ENCODE peak calls at places on chromosomes 12 and 14, in nine cellular contexts. One of them, this sample, is unnamed.

GRCh38 chr12:12017135-12017581 is 53.6 kb upstream of the BCL2L14 start:
- DNase-seq in ovary: no peak
- DNase-seq in fibroblast of lung: no peak
- DNase-seq in cardiac fibroblast: no peak
- DNase-seq in MM.1S: no peak
- DNase-seq in HFFc6: no peak
- DNase-seq in psoas muscle: no peak
- DNase-seq in uterus: no peak
- DNase-seq in A673: no peak
- DNase-seq in this sample: no peak

GRCh38 chr12:55715833-55716581 is at the start of gene BLOC1S1:
- DNase-seq in ovary: peak; percentile 97
- DNase-seq in fibroblast of lung: peak; percentile 96
- DNase-seq in cardiac fibroblast: peak; percentile 91
- DNase-seq in MM.1S: peak; percentile 95
- DNase-seq in HFFc6: peak; percentile 83
- DNase-seq in psoas muscle: peak; percentile 97
- DNase-seq in uterus: peak; percentile 93
- DNase-seq in A673: peak; percentile 97
- DNase-seq in this sample: peak; percentile 96

GRCh38 chr12:48817957-48818830 is at the start of gene CACNB3:
- DNase-seq in ovary: peak; percentile 87
- DNase-seq in fibroblast of lung: peak; percentile 29
- DNase-seq in cardiac fibroblast: peak; percentile 43
- DNase-seq in MM.1S: peak; percentile 57
- DNase-seq in HFFc6: peak; percentile 23
- DNase-seq in psoas muscle: peak; percentile 81
- DNase-seq in uterus: peak; percentile 84
- DNase-seq in A673: peak; percentile 78
- DNase-seq in this sample: peak; percentile 86

GRCh38 chr14:31505411-31505810 is 17.6 kb upstream of the GPR33 start:
- DNase-seq in ovary: no peak
- DNase-seq in fibroblast of lung: peak; percentile 37
- DNase-seq in cardiac fibroblast: peak; percentile 68
- DNase-seq in MM.1S: no peak
- DNase-seq in HFFc6: peak; percentile 52
- DNase-seq in psoas muscle: no peak
- DNase-seq in uterus: no peak
- DNase-seq in A673: no peak
- DNase-seq in this sample: no peak

GRCh38 chr12:5969974-5970690 is 25.1 kb upstream of the ANO2 start:
- DNase-seq in ovary: no peak
- DNase-seq in fibroblast of lung: no peak
- DNase-seq in cardiac fibroblast: no peak
- DNase-seq in MM.1S: no peak
- DNase-seq in HFFc6: peak; percentile 14
- DNase-seq in psoas muscle: no peak
- DNase-seq in uterus: no peak
- DNase-seq in A673: peak; percentile 8
- DNase-seq in this sample: no peak

GRCh38 chr12:49979061-49979586 is 6.4 kb downstream of the AQP6 start:
- DNase-seq in ovary: no peak
- DNase-seq in fibroblast of lung: no peak
- DNase-seq in cardiac fibroblast: no peak
- DNase-seq in MM.1S: no peak
- DNase-seq in HFFc6: no peak
- DNase-seq in psoas muscle: peak; percentile 33
- DNase-seq in uterus: no peak
- DNase-seq in A673: no peak
- DNase-seq in this sample: no peak

GRCh38 chr12:58504539-58504938 is 415.8 kb downstream of the LRIG3 start:
- DNase-seq in ovary: no peak
- DNase-seq in fibroblast of lung: peak; percentile 42
- DNase-seq in cardiac fibroblast: peak; percentile 46
- DNase-seq in MM.1S: no peak
- DNase-seq in HFFc6: peak; percentile 47
- DNase-seq in psoas muscle: no peak
- DNase-seq in uterus: no peak
- DNase-seq in A673: no peak
- DNase-seq in this sample: no peak

GRCh38 chr12:62256408-62257079 is 3.7 kb upstream of the USP15 start:
- DNase-seq in ovary: no peak
- DNase-seq in fibroblast of lung: no peak
- DNase-seq in cardiac fibroblast: peak; percentile 34
- DNase-seq in MM.1S: no peak
- DNase-seq in HFFc6: no peak
- DNase-seq in psoas muscle: no peak
- DNase-seq in uterus: no peak
- DNase-seq in A673: peak; percentile 16
- DNase-seq in this sample: no peak

GRCh38 chr14:103871596-103872480 is 24.5 kb upstream of the PPP1R13B start:
- DNase-seq in ovary: peak; percentile 58
- DNase-seq in fibroblast of lung: no peak
- DNase-seq in cardiac fibroblast: no peak
- DNase-seq in MM.1S: peak; percentile 40
- DNase-seq in HFFc6: no peak
- DNase-seq in psoas muscle: peak; percentile 78
- DNase-seq in uterus: no peak
- DNase-seq in A673: no peak
- DNase-seq in this sample: peak; percentile 96

GRCh38 chr12:87922721-87923120 is 106.5 kb downstream of the C12orf50 start:
- DNase-seq in ovary: no peak
- DNase-seq in fibroblast of lung: peak; percentile 9
- DNase-seq in cardiac fibroblast: no peak
- DNase-seq in MM.1S: no peak
- DNase-seq in HFFc6: no peak
- DNase-seq in psoas muscle: no peak
- DNase-seq in uterus: no peak
- DNase-seq in A673: no peak
- DNase-seq in this sample: no peak

GRCh38 chr14:31270196-31270772 is 62.7 kb upstream of the HECTD1 start:
- DNase-seq in ovary: no peak
- DNase-seq in fibroblast of lung: no peak
- DNase-seq in cardiac fibroblast: peak; percentile 61
- DNase-seq in MM.1S: peak; percentile 10
- DNase-seq in HFFc6: no peak
- DNase-seq in psoas muscle: no peak
- DNase-seq in uterus: no peak
- DNase-seq in A673: peak; percentile 25
- DNase-seq in this sample: no peak

GRCh38 chr12:72632286-72632685 is 360.1 kb downstream of the TRHDE start:
- DNase-seq in ovary: no peak
- DNase-seq in fibroblast of lung: peak; percentile 33
- DNase-seq in cardiac fibroblast: no peak
- DNase-seq in MM.1S: no peak
- DNase-seq in HFFc6: no peak
- DNase-seq in psoas muscle: no peak
- DNase-seq in uterus: no peak
- DNase-seq in A673: no peak
- DNase-seq in this sample: no peak

DNA sequence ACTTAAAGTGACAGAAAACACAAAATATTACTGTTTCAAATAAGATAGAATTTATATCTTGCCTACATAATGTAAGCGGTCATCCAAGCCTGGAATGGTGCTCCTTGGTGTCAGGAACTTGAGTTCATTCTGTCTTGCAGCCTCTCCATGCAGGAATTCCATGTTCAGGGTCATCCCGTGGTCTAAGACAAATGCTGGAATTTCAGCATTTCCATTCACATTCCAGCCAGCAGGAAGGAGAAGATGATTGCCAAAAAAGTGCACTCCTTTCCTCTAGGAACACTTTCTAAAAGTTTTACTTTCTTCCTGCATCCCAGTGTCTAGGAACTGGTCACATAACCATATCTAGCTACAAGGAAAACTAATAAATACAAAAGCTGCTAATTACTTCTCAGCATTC is 106.3 kb downstream of the PTPRO start:
- DNase-seq in ovary: no peak
- DNase-seq in fibroblast of lung: no peak
- DNase-seq in cardiac fibroblast: no peak
- DNase-seq in MM.1S: no peak
- DNase-seq in HFFc6: no peak
- DNase-seq in psoas muscle: no peak
- DNase-seq in uterus: no peak
- DNase-seq in A673: no peak
- DNase-seq in this sample: no peak
- TF ChIP-seq CTCF in ovary: no peak
- TF ChIP-seq CTCF in fibroblast of lung: no peak
- TF ChIP-seq CTCF in cardiac fibroblast: no peak
- TF ChIP-seq CTCF in MM.1S: no peak
- TF ChIP-seq CTCF in HFFc6: no peak
- TF ChIP-seq CTCF in psoas muscle: no peak
- TF ChIP-seq CTCF in uterus: no peak
- TF ChIP-seq CTCF in A673: no peak
- TF ChIP-seq CTCF in this sample: no peak

GRCh38 chr12:110862331-110862730 is 15.5 kb downstream of the CCDC63 start:
- DNase-seq in ovary: no peak
- DNase-seq in fibroblast of lung: no peak
- DNase-seq in cardiac fibroblast: no peak
- DNase-seq in MM.1S: no peak
- DNase-seq in HFFc6: no peak
- DNase-seq in psoas muscle: no peak
- DNase-seq in uterus: no peak
- DNase-seq in A673: no peak
- DNase-seq in this sample: no peak

GRCh38 chr12:110863161-110863560 is 16.4 kb downstream of the CCDC63 start:
- DNase-seq in ovary: no peak
- DNase-seq in fibroblast of lung: no peak
- DNase-seq in cardiac fibroblast: no peak
- DNase-seq in MM.1S: no peak
- DNase-seq in HFFc6: no peak
- DNase-seq in psoas muscle: no peak
- DNase-seq in uterus: no peak
- DNase-seq in A673: no peak
- DNase-seq in this sample: no peak

GRCh38 chr12:110860833-110861291 is 14.1 kb downstream of the CCDC63 start:
- DNase-seq in ovary: no peak
- DNase-seq in fibroblast of lung: no peak
- DNase-seq in cardiac fibroblast: peak; percentile 7
- DNase-seq in MM.1S: no peak
- DNase-seq in HFFc6: no peak
- DNase-seq in psoas muscle: no peak
- DNase-seq in uterus: peak; percentile 15
- DNase-seq in A673: peak; percentile 98
- DNase-seq in this sample: no peak

GRCh38 chr12:110858848-110859247 is 12.1 kb downstream of the CCDC63 start:
- DNase-seq in ovary: no peak
- DNase-seq in fibroblast of lung: no peak
- DNase-seq in cardiac fibroblast: no peak
- DNase-seq in MM.1S: no peak
- DNase-seq in HFFc6: no peak
- DNase-seq in psoas muscle: no peak
- DNase-seq in uterus: no peak
- DNase-seq in A673: peak; percentile 66
- DNase-seq in this sample: no peak

GRCh38 chr12:110861729-110862128 is 14.9 kb downstream of the CCDC63 start:
- DNase-seq in ovary: no peak
- DNase-seq in fibroblast of lung: no peak
- DNase-seq in cardiac fibroblast: no peak
- DNase-seq in MM.1S: no peak
- DNase-seq in HFFc6: no peak
- DNase-seq in psoas muscle: no peak
- DNase-seq in uterus: no peak
- DNase-seq in A673: no peak
- DNase-seq in this sample: no peak
- TF ChIP-seq CTCF in ovary: no peak
- TF ChIP-seq CTCF in fibroblast of lung: no peak
- TF ChIP-seq CTCF in cardiac fibroblast: no peak
- TF ChIP-seq CTCF in MM.1S: no peak
- TF ChIP-seq CTCF in HFFc6: no peak
- TF ChIP-seq CTCF in psoas muscle: no peak
- TF ChIP-seq CTCF in uterus: no peak
- TF ChIP-seq CTCF in A673: no peak
- TF ChIP-seq CTCF in this sample: no peak

DNA sequence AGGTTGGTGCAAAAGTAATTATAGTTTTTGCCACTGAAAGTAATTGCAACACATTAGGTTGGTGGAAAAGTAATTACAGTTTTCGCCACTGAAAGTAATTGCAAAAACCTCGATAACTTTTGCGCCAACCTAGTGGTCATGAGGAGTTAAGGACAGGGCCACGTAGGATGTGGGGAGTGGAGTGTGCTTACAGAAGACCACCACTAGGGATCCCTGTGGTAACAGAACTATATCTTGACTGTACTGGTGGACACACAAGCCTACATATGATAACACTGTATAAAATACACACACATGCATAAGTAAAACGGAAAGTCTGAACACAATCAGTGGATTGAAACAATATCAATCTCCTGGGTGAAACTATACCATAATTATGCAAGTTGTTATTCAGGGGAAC is 187.4 kb upstream of the ABCD2 start:
- DNase-seq in ovary: no peak
- DNase-seq in fibroblast of lung: no peak
- DNase-seq in cardiac fibroblast: peak; percentile 29
- DNase-seq in MM.1S: no peak
- DNase-seq in HFFc6: no peak
- DNase-seq in psoas muscle: no peak
- DNase-seq in uterus: no peak
- DNase-seq in A673: peak; percentile 70
- DNase-seq in this sample: no peak
- TF ChIP-seq CTCF in ovary: no peak
- TF ChIP-seq CTCF in fibroblast of lung: peak; percentile 5
- TF ChIP-seq CTCF in cardiac fibroblast: peak; percentile 45
- TF ChIP-seq CTCF in MM.1S: peak; percentile 12
- TF ChIP-seq CTCF in HFFc6: no peak
- TF ChIP-seq CTCF in psoas muscle: no peak
- TF ChIP-seq CTCF in uterus: no peak
- TF ChIP-seq CTCF in A673: peak; percentile 74
- TF ChIP-seq CTCF in this sample: no peak

GRCh38 chr12:45543887-45544286 is 185.6 kb upstream of the ARID2 start:
- DNase-seq in ovary: no peak
- DNase-seq in fibroblast of lung: peak; percentile 93
- DNase-seq in cardiac fibroblast: peak; percentile 91
- DNase-seq in MM.1S: peak; percentile 77
- DNase-seq in HFFc6: peak; percentile 65
- DNase-seq in psoas muscle: no peak
- DNase-seq in uterus: peak; percentile 20
- DNase-seq in A673: peak; percentile 90
- DNase-seq in this sample: peak; percentile 71
- TF ChIP-seq CTCF in ovary: peak; percentile 39
- TF ChIP-seq CTCF in fibroblast of lung: peak; percentile 90
- TF ChIP-seq CTCF in cardiac fibroblast: peak; percentile 83
- TF ChIP-seq CTCF in MM.1S: peak; percentile 78
- TF ChIP-seq CTCF in HFFc6: peak; percentile 90
- TF ChIP-seq CTCF in psoas muscle: peak; percentile 83
- TF ChIP-seq CTCF in uterus: peak; percentile 34
- TF ChIP-seq CTCF in A673: peak; percentile 90
- TF ChIP-seq CTCF in this sample: peak; percentile 71

This sample was measured in GM13976.